ENCODE peak calls at places on chromosomes 12 and 14, in four cellular contexts. M, H, P and F are unnamed samples.

GRCh38 chr14:20848955-20849570 is 42.1 kb upstream of the RNASE3 start:
- ATAC-seq in M (no peak), H (no peak), P (no peak), F (no peak)

GRCh38 chr12:45191239-45191638 is 24.7 kb upstream of the ANO6 start:
- ATAC-seq in M (peak), H (no peak), P (no peak), F (no peak)

GRCh38 chr14:45198551-45198950 is 54.5 kb downstream of the MIS18BP1 start:
- ATAC-seq in M (no peak), H (no peak), P (no peak), F (no peak)

GRCh38 chr12:60101715-60102114 is 505.9 kb downstream of the SLC16A7 start:
- ATAC-seq in M (no peak), H (no peak), P (no peak), F (no peak)

GRCh38 chr14:104865631-104866441 is 768 bp downstream of the CEP170B start:
- ATAC-seq in M (peak), H (peak), P (peak), F (peak)

GRCh38 chr14:28245216-28245615 is 521.4 kb upstream of the FOXG1 start:
- ATAC-seq in M (no peak), H (no peak), P (no peak), F (no peak)

GRCh38 chr12:43277630-43278267 is 274.3 kb downstream of the ADAMTS20 start:
- ATAC-seq in M (no peak), H (no peak), P (no peak), F (no peak)

GRCh38 chr14:105325716-105326567 is 11.4 kb downstream of the PACS2 start:
- ATAC-seq in M (no peak), H (no peak), P (no peak), F (no peak)

GRCh38 chr14:34110531-34110930 is 159.7 kb upstream of the EGLN3 start:
- ATAC-seq in M (no peak), H (no peak), P (no peak), F (no peak)